ENCODE peak calls at places on chromosomes 5 and 9, in five cellular contexts. One of them, this sample, is unnamed.

GRCh38 chr9:93108301-93109041 is 12.5 kb downstream of the CARD19 start:
- DNase-seq in H9: no peak
- DNase-seq in dorsolateral prefrontal cortex: peak
- DNase-seq in cardiac fibroblast: no peak
- DNase-seq in nephron progenitor cell: no peak
- DNase-seq in this sample: no peak

GRCh38 chr5:86979801-86980510 is 287.7 kb upstream of the RASA1 start:
- DNase-seq in H9: no peak
- DNase-seq in dorsolateral prefrontal cortex: no peak
- DNase-seq in cardiac fibroblast: peak
- DNase-seq in nephron progenitor cell: no peak
- DNase-seq in this sample: no peak

GRCh38 chr5:122311888-122312669 is at the start of gene SNCAIP:
- DNase-seq in H9: peak
- DNase-seq in dorsolateral prefrontal cortex: peak
- DNase-seq in cardiac fibroblast: peak
- DNase-seq in nephron progenitor cell: peak
- DNase-seq in this sample: peak

GRCh38 chr5:34915856-34916192 is 313 bp downstream of the BRIX1 start:
- DNase-seq in H9: no peak
- DNase-seq in dorsolateral prefrontal cortex: no peak
- DNase-seq in cardiac fibroblast: no peak
- DNase-seq in nephron progenitor cell: no peak
- DNase-seq in this sample: no peak

GRCh38 chr9:136059321-136059791 is 35.7 kb downstream of the NACC2 start:
- DNase-seq in H9: no peak
- DNase-seq in dorsolateral prefrontal cortex: no peak
- DNase-seq in cardiac fibroblast: no peak
- DNase-seq in nephron progenitor cell: no peak
- DNase-seq in this sample: no peak

GRCh38 chr5:54311178-54311811 is 922 bp upstream of the ARL15 start:
- DNase-seq in H9: no peak
- DNase-seq in dorsolateral prefrontal cortex: no peak
- DNase-seq in cardiac fibroblast: peak
- DNase-seq in nephron progenitor cell: no peak
- DNase-seq in this sample: no peak

GRCh38 chr5:1877434-1878049 is 5.2 kb downstream of the IRX4 start:
- DNase-seq in H9: peak
- DNase-seq in dorsolateral prefrontal cortex: no peak
- DNase-seq in cardiac fibroblast: no peak
- DNase-seq in nephron progenitor cell: peak
- DNase-seq in this sample: no peak

GRCh38 chr9:134177624-134178393 is 13.4 kb upstream of the RNU6ATAC start:
- DNase-seq in H9: no peak
- DNase-seq in dorsolateral prefrontal cortex: no peak
- DNase-seq in cardiac fibroblast: no peak
- DNase-seq in nephron progenitor cell: no peak
- DNase-seq in this sample: no peak

GRCh38 chr9:134088064-134088725 is 20.4 kb upstream of the BRD3 start:
- DNase-seq in H9: no peak
- DNase-seq in dorsolateral prefrontal cortex: no peak
- DNase-seq in cardiac fibroblast: no peak
- DNase-seq in nephron progenitor cell: no peak
- DNase-seq in this sample: no peak

GRCh38 chr9:121463026-121463827 is 36.4 kb downstream of the GGTA1 start:
- DNase-seq in H9: peak
- DNase-seq in dorsolateral prefrontal cortex: peak
- DNase-seq in cardiac fibroblast: peak
- DNase-seq in nephron progenitor cell: peak
- DNase-seq in this sample: peak

GRCh38 chr5:149486726-149487635 is 64.3 kb downstream of the CSNK1A1 start:
- DNase-seq in H9: peak
- DNase-seq in dorsolateral prefrontal cortex: no peak
- DNase-seq in cardiac fibroblast: peak
- DNase-seq in nephron progenitor cell: no peak
- DNase-seq in this sample: no peak

GRCh38 chr5:137264573-137264972 is 234.6 kb downstream of the SPOCK1 start:
- DNase-seq in H9: no peak
- DNase-seq in dorsolateral prefrontal cortex: no peak
- DNase-seq in cardiac fibroblast: peak
- DNase-seq in nephron progenitor cell: no peak
- DNase-seq in this sample: no peak

GRCh38 chr5:168017313-168017712 is 274.1 kb upstream of the WWC1 start:
- DNase-seq in H9: no peak
- DNase-seq in dorsolateral prefrontal cortex: no peak
- DNase-seq in cardiac fibroblast: no peak
- DNase-seq in nephron progenitor cell: no peak
- DNase-seq in this sample: no peak

GRCh38 chr5:168023190-168023589 is 268.3 kb upstream of the WWC1 start:
- DNase-seq in H9: no peak
- DNase-seq in dorsolateral prefrontal cortex: peak
- DNase-seq in cardiac fibroblast: peak
- DNase-seq in nephron progenitor cell: no peak
- DNase-seq in this sample: no peak

GRCh38 chr5:168022761-168023160 is 268.7 kb upstream of the WWC1 start:
- DNase-seq in H9: no peak
- DNase-seq in dorsolateral prefrontal cortex: no peak
- DNase-seq in cardiac fibroblast: no peak
- DNase-seq in nephron progenitor cell: no peak
- DNase-seq in this sample: no peak

GRCh38 chr5:168015506-168015905 is 275.9 kb upstream of the WWC1 start:
- DNase-seq in H9: no peak
- DNase-seq in dorsolateral prefrontal cortex: no peak
- DNase-seq in cardiac fibroblast: peak
- DNase-seq in nephron progenitor cell: no peak
- DNase-seq in this sample: no peak

GRCh38 chr5:168020522-168021294 is 270.7 kb upstream of the WWC1 start:
- DNase-seq in H9: no peak
- DNase-seq in dorsolateral prefrontal cortex: no peak
- DNase-seq in cardiac fibroblast: peak
- DNase-seq in nephron progenitor cell: no peak
- DNase-seq in this sample: no peak
- TF ChIP-seq CTCF in H9: peak
- TF ChIP-seq CTCF in dorsolateral prefrontal cortex: no peak
- TF ChIP-seq CTCF in cardiac fibroblast: peak
- TF ChIP-seq CTCF in nephron progenitor cell: no peak
- TF ChIP-seq CTCF in this sample: peak

DNA sequence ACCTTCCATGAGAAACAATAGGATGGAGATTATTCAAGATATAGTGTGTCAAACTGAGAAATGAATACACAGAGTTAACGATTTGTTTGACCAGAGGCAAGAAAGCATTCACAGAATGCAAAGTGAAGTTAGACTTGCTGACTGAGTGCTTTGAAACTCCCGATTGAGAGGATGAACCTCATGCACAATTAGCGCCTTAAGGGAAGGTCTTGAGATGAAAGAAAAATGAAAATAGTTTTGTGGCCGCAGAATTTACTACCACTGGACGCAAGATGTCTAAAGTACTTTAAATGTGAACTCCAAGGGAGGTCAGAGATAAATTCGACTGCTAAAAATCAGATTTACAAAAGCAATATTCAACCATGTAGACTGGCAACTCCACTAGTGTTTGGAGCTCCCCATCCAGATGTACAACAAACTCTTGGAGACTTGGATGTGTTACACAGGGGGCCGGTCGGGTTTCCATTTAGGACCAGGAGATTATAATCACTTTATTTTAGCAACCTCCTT is 707 bp upstream of the RIMOC1 start:
- DNase-seq in H9: no peak
- DNase-seq in dorsolateral prefrontal cortex: no peak
- DNase-seq in cardiac fibroblast: no peak
- DNase-seq in nephron progenitor cell: no peak
- DNase-seq in this sample: no peak
- TF ChIP-seq CTCF in H9: no peak
- TF ChIP-seq CTCF in dorsolateral prefrontal cortex: no peak
- TF ChIP-seq CTCF in cardiac fibroblast: no peak
- TF ChIP-seq CTCF in nephron progenitor cell: no peak
- TF ChIP-seq CTCF in this sample: no peak

DNA sequence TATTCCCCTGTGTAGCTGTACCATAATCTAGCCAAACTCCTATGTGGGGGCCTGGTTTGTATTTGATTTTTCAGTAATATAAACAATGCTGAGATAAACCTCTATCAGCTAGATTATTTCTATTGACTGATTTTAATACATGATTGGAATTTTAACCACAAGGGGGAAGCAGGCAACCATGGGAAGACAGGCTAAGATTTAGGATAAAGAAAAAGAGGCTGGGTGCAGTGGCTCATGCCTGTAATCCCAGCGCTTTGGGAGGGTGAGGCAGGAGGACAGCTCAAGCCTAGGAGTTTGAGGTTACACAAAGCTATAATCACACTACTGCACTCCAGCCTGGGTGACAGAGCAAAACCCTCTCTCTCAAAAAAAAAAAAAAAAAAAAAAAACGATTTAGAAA is 18.1 kb upstream of the GPX3 start:
- DNase-seq in H9: peak
- DNase-seq in dorsolateral prefrontal cortex: no peak
- DNase-seq in cardiac fibroblast: peak
- DNase-seq in nephron progenitor cell: no peak
- DNase-seq in this sample: no peak
- TF ChIP-seq CTCF in H9: peak
- TF ChIP-seq CTCF in dorsolateral prefrontal cortex: peak
- TF ChIP-seq CTCF in cardiac fibroblast: peak
- TF ChIP-seq CTCF in nephron progenitor cell: no peak
- TF ChIP-seq CTCF in this sample: peak

GRCh38 chr5:104734046-104734445 is 1171.5 kb upstream of the NUDT12 start:
- DNase-seq in H9: no peak
- DNase-seq in dorsolateral prefrontal cortex: no peak
- DNase-seq in cardiac fibroblast: no peak
- DNase-seq in nephron progenitor cell: no peak
- DNase-seq in this sample: no peak
- TF ChIP-seq CTCF in H9: peak
- TF ChIP-seq CTCF in dorsolateral prefrontal cortex: no peak
- TF ChIP-seq CTCF in cardiac fibroblast: no peak
- TF ChIP-seq CTCF in nephron progenitor cell: no peak
- TF ChIP-seq CTCF in this sample: no peak

This sample was measured in neural crest cell.